ENCODE peak calls at places on chromosome 11, in ten cellular contexts. H, P, A, K, C, I, Z, V, X and Q are unnamed samples.

GRCh38 chr11:74138572-74138971 is 32.2 kb downstream of the C2CD3 start:
- DNase-seq in H (no peak), P (no peak), A (no peak), K (peak), C (no peak), I (no peak), Z (peak), V (no peak), X (no peak), Q (no peak)

GRCh38 chr11:117232911-117233409 is 489 bp downstream of the RNF214 start:
- DNase-seq in H (no peak), P (peak), A (no peak), K (no peak), C (no peak), I (no peak), Z (no peak), V (no peak), X (no peak), Q (no peak)

GRCh38 chr11:83241291-83241946 is 44.7 kb downstream of the CCDC90B start:
- DNase-seq in H (peak), P (no peak), A (no peak), K (peak), C (peak), I (peak), Z (no peak), V (no peak), X (no peak), Q (no peak)

GRCh38 chr11:93905384-93905783 is 55.0 kb upstream of the VSTM5 start:
- DNase-seq in H (no peak), P (no peak), A (no peak), K (peak), C (no peak), I (no peak), Z (peak), V (no peak), X (no peak), Q (no peak)

GRCh38 chr11:125343086-125343731 is 152.9 kb downstream of the FEZ1 start:
- DNase-seq in H (no peak), P (no peak), A (no peak), K (no peak), C (no peak), I (no peak), Z (no peak), V (no peak), X (no peak), Q (no peak)

GRCh38 chr11:27672836-27673464 is 27.3 kb downstream of the BDNF start:
- DNase-seq in H (no peak), P (no peak), A (no peak), K (peak), C (no peak), I (peak), Z (no peak), V (no peak), X (no peak), Q (no peak)

GRCh38 chr11:12842933-12843636 is 166.0 kb upstream of the RASSF10 start:
- DNase-seq in H (no peak), P (no peak), A (no peak), K (peak), C (no peak), I (peak), Z (no peak), V (no peak), X (no peak), Q (no peak)

GRCh38 chr11:27902981-27903624 is 202.8 kb upstream of the BDNF start:
- DNase-seq in H (no peak), P (no peak), A (no peak), K (peak), C (no peak), I (no peak), Z (no peak), V (no peak), X (no peak), Q (no peak)

GRCh38 chr11:656426-656825 is 19.4 kb downstream of the DRD4 start:
- DNase-seq in H (no peak), P (no peak), A (no peak), K (no peak), C (no peak), I (no peak), Z (no peak), V (no peak), X (no peak), Q (no peak)

GRCh38 chr11:34151916-34152845 is 46.8 kb downstream of the NAT10 start:
- DNase-seq in H (no peak), P (no peak), A (no peak), K (no peak), C (no peak), I (no peak), Z (no peak), V (no peak), X (no peak), Q (no peak)

GRCh38 chr11:1482581-1483444 is 3.8 kb downstream of the MOB2 start:
- DNase-seq in H (peak), P (no peak), A (no peak), K (no peak), C (no peak), I (no peak), Z (no peak), V (no peak), X (no peak), Q (no peak)

GRCh38 chr11:72606362-72607100 is 67.7 kb downstream of the PDE2A start:
- DNase-seq in H (no peak), P (no peak), A (no peak), K (no peak), C (no peak), I (no peak), Z (no peak), V (no peak), X (no peak), Q (no peak)